ENCODE peak calls at places on chromosome 6, in five cellular contexts. B is ascending aorta, J is HFFc6, H is Panc1, F is H9. R is an unnamed sample.
A peak's percentile ranks its signal among the peaks of the same experiment; 100 is the strongest.

GRCh38 chr6:20441236-20441635 is 39.6 kb downstream of the E2F3 start:
- DNase-seq in F (no peak), J (no peak), H (no peak), B (no peak), R (no peak)

GRCh38 chr6:17149581-17149980 is 47.7 kb downstream of the STMND1 start:
- DNase-seq in J (no peak), B (no peak), F (no peak), H (no peak), R (no peak)

GRCh38 chr6:77264970-77265369 is 198.3 kb downstream of the HTR1B start:
- DNase-seq in B (no peak), J (no peak), F (peak; percentile 37), H (no peak), R (no peak)

GRCh38 chr6:167650730-167651129 is 176.0 kb upstream of the AFDN start:
- DNase-seq in B (no peak), F (no peak), J (no peak), H (no peak), R (no peak)

GRCh38 chr6:113050010-113050893 is 703.1 kb downstream of the RFPL4B start:
- DNase-seq in F (no peak), B (no peak), J (no peak), H (no peak), R (no peak)

GRCh38 chr6:99589290-99589672 is 17.4 kb upstream of the PRDM13 start:
- DNase-seq in F (peak; percentile 51), H (no peak), B (no peak), J (no peak), R (no peak)

GRCh38 chr6:158801655-158802294 is 17.4 kb downstream of the EZR start:
- DNase-seq in F (no peak), B (no peak), H (no peak), J (no peak), R (no peak)

GRCh38 chr6:132369526-132369925 is 31.7 kb downstream of the MOXD1 start:
- DNase-seq in F (no peak), B (no peak), J (peak; percentile 88), H (no peak), R (no peak)

GRCh38 chr6:10177703-10178102 is 237.2 kb downstream of the TFAP2A start:
- DNase-seq in H (no peak), J (peak; percentile 48), B (no peak), F (no peak), R (no peak)

GRCh38 chr6:140816696-140817095 is 1316.0 kb upstream of the GJE1 start:
- DNase-seq in H (no peak), B (no peak), J (no peak), F (no peak), R (no peak)

R was measured in hepatic stellate cell.